ENCODE peak calls at places on chromosomes 4 and X, in six cellular contexts. L, M, C, B, O and N are unnamed samples.
A peak's percentile ranks its signal among the peaks of the same experiment; 100 is the strongest.

GRCh38 chrX:39661508-39661907 is 436.2 kb downstream of the BCOR start:
- DNase-seq in L (no peak), M (no peak), C (no peak), B (no peak), O (no peak), N (no peak)

GRCh38 chrX:9308426-9308825 is 156.4 kb upstream of the TBL1X start:
- DNase-seq in L (no peak), M (no peak), C (no peak), B (no peak), O (no peak), N (no peak)

GRCh38 chr4:47714269-47714668 is 123.6 kb downstream of the CORIN start:
- DNase-seq in L (no peak), M (no peak), C (no peak), B (no peak), O (no peak), N (no peak)

GRCh38 chrX:118655561-118656246 is 71.7 kb upstream of the IL13RA1 start:
- DNase-seq in L (no peak), M (no peak), C (no peak), B (no peak), O (peak; percentile 61), N (no peak)

GRCh38 chr4:86453044-86453501 is 93.2 kb upstream of the MAPK10 start:
- DNase-seq in L (no peak), M (no peak), C (no peak), B (no peak), O (peak; percentile 43), N (no peak)

GRCh38 chrX:48579259-48579658 is 5.0 kb downstream of the RBM3 start:
- DNase-seq in L (no peak), M (no peak), C (no peak), B (no peak), O (no peak), N (no peak)

GRCh38 chr4:53152467-53152866 is 213.4 kb downstream of the SCFD2 start:
- DNase-seq in L (no peak), M (no peak), C (no peak), B (no peak), O (no peak), N (no peak)

GRCh38 chr4:176781739-176782100 is 11.0 kb downstream of the VEGFC start:
- DNase-seq in L (no peak), M (no peak), C (no peak), B (no peak), O (no peak), N (no peak)

GRCh38 chr4:169184236-169184635 is 86.5 kb downstream of the SH3RF1 start:
- DNase-seq in L (no peak), M (no peak), C (no peak), B (no peak), O (peak; percentile 60), N (no peak)

GRCh38 chrX:19789782-19790181 is 97.6 kb downstream of the SH3KBP1 start:
- DNase-seq in L (no peak), M (no peak), C (no peak), B (no peak), O (no peak), N (no peak)

GRCh38 chr4:95693594-95693993 is 144.8 kb upstream of the UNC5C start:
- DNase-seq in L (no peak), M (no peak), C (no peak), B (no peak), O (peak; percentile 12), N (no peak)

GRCh38 chr4:90127706-90128345 is 632 bp downstream of the CCSER1 start:
- DNase-seq in L (no peak), M (no peak), C (no peak), B (no peak), O (no peak), N (no peak)

GRCh38 chr4:154076921-154077320 is 288.0 kb upstream of the SFRP2 start:
- DNase-seq in L (no peak), M (no peak), C (no peak), B (no peak), O (peak; percentile 91), N (no peak)

GRCh38 chr4:112321768-112322684 is 24.9 kb downstream of the ALPK1 start:
- DNase-seq in L (peak; percentile 65), M (no peak), C (no peak), B (no peak), O (peak; percentile 68), N (no peak)

GRCh38 chr4:13616597-13616996 is 10.9 kb downstream of the BOD1L1 start:
- DNase-seq in L (no peak), M (no peak), C (no peak), B (no peak), O (no peak), N (no peak)

GRCh38 chrX:112662559-112663427 is 16.9 kb downstream of the LHFPL1 start:
- DNase-seq in L (no peak), M (no peak), C (no peak), B (no peak), O (no peak), N (no peak)

GRCh38 chr4:139144161-139144859 is 32.7 kb downstream of the ELF2 start:
- DNase-seq in L (no peak), M (no peak), C (no peak), B (peak; percentile 26), O (peak; percentile 67), N (peak; percentile 47)

GRCh38 chrX:65392284-65392683 is 142.3 kb downstream of the LAS1L start:
- DNase-seq in L (no peak), M (no peak), C (no peak), B (no peak), O (no peak), N (no peak)

GRCh38 chr4:76589872-76590846 is 155.1 kb downstream of the SHROOM3 start:
- DNase-seq in L (no peak), M (no peak), C (peak; percentile 23), B (peak; percentile 86), O (peak; percentile 60), N (peak; percentile 92)

GRCh38 chrX:118823263-118824172 is at the start of gene ZCCHC12:
- DNase-seq in L (no peak), M (no peak), C (no peak), B (no peak), O (peak; percentile 36), N (no peak)

GRCh38 chr4:69782651-69783310 is 22.4 kb upstream of the SULT1B1 start:
- DNase-seq in L (no peak), M (peak; percentile 72), C (no peak), B (no peak), O (no peak), N (no peak)

GRCh38 chr4:47990145-47990544 is 26.3 kb downstream of the CNGA1 start:
- DNase-seq in L (no peak), M (no peak), C (no peak), B (no peak), O (no peak), N (no peak)